ENCODE peak calls at places on chromosomes 4 and X, in seven cellular contexts. R is activated T-cell treated with anti-CD3 and anti-CD28 coated beads, Interleukin-2, amount 50 U/mL, for 4 hours; D is NCI-H69; J is AG04449; V is spleen; P is H54; H is activated T-helper 1 cell treated with Interleukin-2 at 50 U/mL for 16 hours. Q is an unnamed sample.
A peak's percentile ranks its signal among the peaks of the same experiment; 100 is the strongest.

GRCh38 chr4:55431710-55432336 is 36.1 kb downstream of the TMEM165 start:
- DNase-seq in R (no peak), D (no peak), J (no peak), V (no peak), P (no peak), H (no peak), Q (no peak)

GRCh38 chrX:12974217-12974796 is 603 bp upstream of the TMSB4X start:
- DNase-seq in R (no peak), D (peak; percentile 79), J (no peak), V (peak; percentile 90), P (no peak), H (no peak), Q (no peak)

GRCh38 chrX:75522565-75523411 is at the start of gene ZDHHC15:
- DNase-seq in R (peak; percentile 31), D (no peak), J (no peak), V (peak; percentile 86), P (no peak), H (peak; percentile 17), Q (peak; percentile 84)

GRCh38 chr4:184310881-184311709 is 93.4 kb upstream of the ENPP6 start:
- DNase-seq in R (no peak), D (no peak), J (no peak), V (no peak), P (no peak), H (no peak), Q (no peak)

GRCh38 chr4:51895816-51896408 is 53.0 kb downstream of the DCUN1D4 start:
- DNase-seq in R (peak; percentile 29), D (peak; percentile 67), J (peak; percentile 3), V (no peak), P (peak; percentile 19), H (peak; percentile 2), Q (peak; percentile 61)

GRCh38 chrX:91434351-91435168 is at the start of gene PABPC5:
- DNase-seq in R (no peak), D (peak; percentile 47), J (peak; percentile 14), V (peak; percentile 81), P (no peak), H (no peak), Q (peak; percentile 91)

GRCh38 chr4:109440948-109441347 is 7.3 kb downstream of the SEC24B start:
- DNase-seq in R (no peak), D (no peak), J (no peak), V (no peak), P (no peak), H (no peak), Q (no peak)

GRCh38 chr4:6752486-6752829 is 30.1 kb upstream of the KIAA0232 start:
- DNase-seq in R (no peak), D (no peak), J (no peak), V (no peak), P (no peak), H (no peak), Q (no peak)

GRCh38 chr4:33841120-33841519 is 2403.2 kb downstream of the ARAP2 start:
- DNase-seq in R (no peak), D (no peak), J (no peak), V (no peak), P (no peak), H (no peak), Q (no peak)

GRCh38 chr4:53671757-53672156 is 80.5 kb upstream of the LNX1 start:
- DNase-seq in R (no peak), D (peak; percentile 80), J (no peak), V (no peak), P (no peak), H (no peak), Q (no peak)

GRCh38 chr4:3013839-3014350 is 50.5 kb downstream of the GRK4 start:
- DNase-seq in R (no peak), D (no peak), J (no peak), V (no peak), P (no peak), H (no peak), Q (no peak)

GRCh38 chr4:33184684-33185083 is 2464.5 kb downstream of the PCDH7 start:
- DNase-seq in R (no peak), D (no peak), J (no peak), V (no peak), P (no peak), H (no peak), Q (no peak)

GRCh38 chr4:105472871-105473339 is 957 bp downstream of the PPA2 start:
- DNase-seq in R (no peak), D (peak; percentile 61), J (no peak), V (no peak), P (peak; percentile 3), H (no peak), Q (no peak)

GRCh38 chr4:142475663-142476062 is 370.4 kb downstream of the INPP4B start:
- DNase-seq in R (no peak), D (no peak), J (no peak), V (no peak), P (no peak), H (no peak), Q (no peak)

GRCh38 chr4:77184961-77185360 is 28.0 kb downstream of the CCNG2 start:
- DNase-seq in R (no peak), D (no peak), J (no peak), V (no peak), P (no peak), H (no peak), Q (no peak)

GRCh38 chrX:131874300-131874699 is 148.8 kb upstream of the STK26 start:
- DNase-seq in R (no peak), D (no peak), J (no peak), V (no peak), P (no peak), H (no peak), Q (no peak)

GRCh38 chr4:99612281-99612680 is 37.7 kb downstream of the MTTP start:
- DNase-seq in R (no peak), D (no peak), J (no peak), V (no peak), P (no peak), H (no peak), Q (no peak)

GRCh38 chr4:162209706-162210105 is 45.9 kb upstream of the FSTL5 start:
- DNase-seq in R (no peak), D (no peak), J (no peak), V (no peak), P (no peak), H (no peak), Q (no peak)

GRCh38 chr4:152937535-152938236 is 1.6 kb downstream of the FHDC1 start:
- DNase-seq in R (no peak), D (peak; percentile 56), J (no peak), V (peak; percentile 79), P (peak; percentile 31), H (no peak), Q (peak; percentile 77)

GRCh38 chr4:32985256-32985655 is 2265.1 kb downstream of the PCDH7 start:
- DNase-seq in R (no peak), D (peak; percentile 31), J (no peak), V (no peak), P (no peak), H (no peak), Q (no peak)

GRCh38 chr4:77367638-77368037 is 210.6 kb downstream of the CCNG2 start:
- DNase-seq in R (no peak), D (no peak), J (no peak), V (no peak), P (no peak), H (no peak), Q (peak; percentile 13)

GRCh38 chr4:54067163-54067562 is 2.8 kb upstream of the CHIC2 start:
- DNase-seq in R (no peak), D (no peak), J (no peak), V (no peak), P (no peak), H (no peak), Q (no peak)

GRCh38 chrX:116395752-116396151 is 40.7 kb upstream of the SLC6A14 start:
- DNase-seq in R (no peak), D (no peak), J (no peak), V (no peak), P (no peak), H (no peak), Q (no peak)

GRCh38 chr4:72701987-72702819 is 133.2 kb upstream of the ADAMTS3 start:
- DNase-seq in R (no peak), D (peak; percentile 11), J (peak; percentile 4), V (no peak), P (peak; percentile 2), H (no peak), Q (peak; percentile 14)

GRCh38 chr4:64305565-64306254 is 103.5 kb downstream of the TECRL start:
- DNase-seq in R (no peak), D (no peak), J (no peak), V (no peak), P (no peak), H (no peak), Q (no peak)

GRCh38 chr4:986428-986948 is 356 bp upstream of the IDUA start:
- DNase-seq in R (no peak), D (no peak), J (no peak), V (no peak), P (no peak), H (no peak), Q (peak; percentile 71)

GRCh38 chr4:121307441-121308327 is 73.1 kb downstream of the QRFPR start:
- DNase-seq in R (peak; percentile 18), D (peak; percentile 67), J (peak; percentile 2), V (no peak), P (peak; percentile 3), H (no peak), Q (no peak)

GRCh38 chrX:47366051-47366722 is 4.2 kb upstream of the ZNF157 start:
- DNase-seq in R (peak; percentile 59), D (peak; percentile 93), J (no peak), V (peak; percentile 88), P (no peak), H (peak; percentile 49), Q (peak; percentile 90)

GRCh38 chr4:132557660-132558059 is 591.4 kb upstream of the PCDH10 start:
- DNase-seq in R (no peak), D (peak; percentile 8), J (no peak), V (no peak), P (no peak), H (no peak), Q (no peak)

GRCh38 chrX:118726887-118727685 is at the start of gene IL13RA1:
- DNase-seq in R (no peak), D (peak; percentile 96), J (no peak), V (peak; percentile 89), P (peak; percentile 69), H (no peak), Q (peak; percentile 74)

GRCh38 chr4:102263024-102263787 is 82.1 kb downstream of the SLC39A8 start:
- DNase-seq in R (no peak), D (peak; percentile 78), J (no peak), V (no peak), P (peak; percentile 17), H (no peak), Q (peak; percentile 48)

GRCh38 chr4:25163216-25163615 is 3.0 kb upstream of the SEPSECS start:
- DNase-seq in R (no peak), D (no peak), J (no peak), V (no peak), P (no peak), H (no peak), Q (no peak)

GRCh38 chrX:74536142-74537010 is 78.0 kb downstream of the RLIM start:
- DNase-seq in R (peak; percentile 8), D (peak; percentile 86), J (no peak), V (peak; percentile 88), P (peak; percentile 48), H (peak; percentile 4), Q (peak; percentile 89)

Q was measured in retina.